ENCODE peak calls at places on chromosomes 16 and 17, in nine cellular contexts. One of them, this sample, is unnamed.

GRCh38 chr17:78580277-78580804 is 3.1 kb upstream of the DNAH17 start:
- DNase-seq in PC-9: no peak
- DNase-seq in WERI-Rb-1: no peak
- DNase-seq in testis: no peak
- DNase-seq in adrenal gland: no peak
- DNase-seq in left ventricle myocardium inferior: no peak
- DNase-seq in heart left ventricle: no peak
- DNase-seq in GM23338: no peak
- DNase-seq in SK-N-SH: no peak
- DNase-seq in this sample: no peak

GRCh38 chr17:79401704-79402075 is 209.2 kb downstream of the RBFOX3 start:
- DNase-seq in PC-9: no peak
- DNase-seq in WERI-Rb-1: no peak
- DNase-seq in testis: no peak
- DNase-seq in adrenal gland: no peak
- DNase-seq in left ventricle myocardium inferior: no peak
- DNase-seq in heart left ventricle: no peak
- DNase-seq in GM23338: no peak
- DNase-seq in SK-N-SH: no peak
- DNase-seq in this sample: no peak

GRCh38 chr17:70796757-70797156 is 627.4 kb downstream of the KCNJ2 start:
- DNase-seq in PC-9: no peak
- DNase-seq in WERI-Rb-1: no peak
- DNase-seq in testis: no peak
- DNase-seq in adrenal gland: no peak
- DNase-seq in left ventricle myocardium inferior: no peak
- DNase-seq in heart left ventricle: no peak
- DNase-seq in GM23338: no peak
- DNase-seq in SK-N-SH: no peak
- DNase-seq in this sample: no peak

GRCh38 chr16:4021070-4021779 is 95.0 kb downstream of the ADCY9 start:
- DNase-seq in PC-9: peak
- DNase-seq in WERI-Rb-1: no peak
- DNase-seq in testis: no peak
- DNase-seq in adrenal gland: no peak
- DNase-seq in left ventricle myocardium inferior: no peak
- DNase-seq in heart left ventricle: no peak
- DNase-seq in GM23338: no peak
- DNase-seq in SK-N-SH: no peak
- DNase-seq in this sample: peak

GRCh38 chr17:75346906-75347305 is 57.7 kb upstream of the SLC25A19 start:
- DNase-seq in PC-9: no peak
- DNase-seq in WERI-Rb-1: peak
- DNase-seq in testis: no peak
- DNase-seq in adrenal gland: no peak
- DNase-seq in left ventricle myocardium inferior: no peak
- DNase-seq in heart left ventricle: no peak
- DNase-seq in GM23338: peak
- DNase-seq in SK-N-SH: no peak
- DNase-seq in this sample: no peak

GRCh38 chr17:71505200-71505599 is 615.6 kb upstream of the SOX9 start:
- DNase-seq in PC-9: no peak
- DNase-seq in WERI-Rb-1: no peak
- DNase-seq in testis: no peak
- DNase-seq in adrenal gland: no peak
- DNase-seq in left ventricle myocardium inferior: no peak
- DNase-seq in heart left ventricle: no peak
- DNase-seq in GM23338: no peak
- DNase-seq in SK-N-SH: no peak
- DNase-seq in this sample: no peak

GRCh38 chr17:75525806-75526554 is 483 bp downstream of the LLGL2 start:
- DNase-seq in PC-9: no peak
- DNase-seq in WERI-Rb-1: peak
- DNase-seq in testis: no peak
- DNase-seq in adrenal gland: no peak
- DNase-seq in left ventricle myocardium inferior: no peak
- DNase-seq in heart left ventricle: no peak
- DNase-seq in GM23338: peak
- DNase-seq in SK-N-SH: peak
- DNase-seq in this sample: no peak

GRCh38 chr17:31493656-31494155 is 102.2 kb downstream of the RAB11FIP4 start:
- DNase-seq in PC-9: no peak
- DNase-seq in WERI-Rb-1: no peak
- DNase-seq in testis: no peak
- DNase-seq in adrenal gland: no peak
- DNase-seq in left ventricle myocardium inferior: no peak
- DNase-seq in heart left ventricle: no peak
- DNase-seq in GM23338: no peak
- DNase-seq in SK-N-SH: no peak
- DNase-seq in this sample: no peak

GRCh38 chr17:72122668-72123495 is 2.1 kb downstream of the SOX9 start:
- DNase-seq in PC-9: no peak
- DNase-seq in WERI-Rb-1: peak
- DNase-seq in testis: peak
- DNase-seq in adrenal gland: peak
- DNase-seq in left ventricle myocardium inferior: peak
- DNase-seq in heart left ventricle: no peak
- DNase-seq in GM23338: peak
- DNase-seq in SK-N-SH: peak
- DNase-seq in this sample: peak

GRCh38 chr16:4015991-4016325 is 100.3 kb downstream of the ADCY9 start:
- DNase-seq in PC-9: no peak
- DNase-seq in WERI-Rb-1: no peak
- DNase-seq in testis: no peak
- DNase-seq in adrenal gland: no peak
- DNase-seq in left ventricle myocardium inferior: no peak
- DNase-seq in heart left ventricle: no peak
- DNase-seq in GM23338: no peak
- DNase-seq in SK-N-SH: no peak
- DNase-seq in this sample: no peak

GRCh38 chr16:46926470-46927225 is 42.5 kb downstream of the GPT2 start:
- DNase-seq in PC-9: no peak
- DNase-seq in WERI-Rb-1: no peak
- DNase-seq in testis: no peak
- DNase-seq in adrenal gland: no peak
- DNase-seq in left ventricle myocardium inferior: no peak
- DNase-seq in heart left ventricle: no peak
- DNase-seq in GM23338: no peak
- DNase-seq in SK-N-SH: no peak
- DNase-seq in this sample: no peak

GRCh38 chr17:50689251-50689650 is 18.5 kb downstream of the ANKRD40 start:
- DNase-seq in PC-9: peak
- DNase-seq in WERI-Rb-1: peak
- DNase-seq in testis: no peak
- DNase-seq in adrenal gland: peak
- DNase-seq in left ventricle myocardium inferior: no peak
- DNase-seq in heart left ventricle: no peak
- DNase-seq in GM23338: no peak
- DNase-seq in SK-N-SH: no peak
- DNase-seq in this sample: no peak

GRCh38 chr16:81608515-81609209 is 164.1 kb downstream of the CMIP start:
- DNase-seq in PC-9: no peak
- DNase-seq in WERI-Rb-1: no peak
- DNase-seq in testis: no peak
- DNase-seq in adrenal gland: peak
- DNase-seq in left ventricle myocardium inferior: no peak
- DNase-seq in heart left ventricle: no peak
- DNase-seq in GM23338: no peak
- DNase-seq in SK-N-SH: no peak
- DNase-seq in this sample: no peak

GRCh38 chr16:55965099-55965498 is 89.9 kb upstream of the CES5A start:
- DNase-seq in PC-9: no peak
- DNase-seq in WERI-Rb-1: no peak
- DNase-seq in testis: no peak
- DNase-seq in adrenal gland: no peak
- DNase-seq in left ventricle myocardium inferior: no peak
- DNase-seq in heart left ventricle: no peak
- DNase-seq in GM23338: no peak
- DNase-seq in SK-N-SH: no peak
- DNase-seq in this sample: no peak

DNA sequence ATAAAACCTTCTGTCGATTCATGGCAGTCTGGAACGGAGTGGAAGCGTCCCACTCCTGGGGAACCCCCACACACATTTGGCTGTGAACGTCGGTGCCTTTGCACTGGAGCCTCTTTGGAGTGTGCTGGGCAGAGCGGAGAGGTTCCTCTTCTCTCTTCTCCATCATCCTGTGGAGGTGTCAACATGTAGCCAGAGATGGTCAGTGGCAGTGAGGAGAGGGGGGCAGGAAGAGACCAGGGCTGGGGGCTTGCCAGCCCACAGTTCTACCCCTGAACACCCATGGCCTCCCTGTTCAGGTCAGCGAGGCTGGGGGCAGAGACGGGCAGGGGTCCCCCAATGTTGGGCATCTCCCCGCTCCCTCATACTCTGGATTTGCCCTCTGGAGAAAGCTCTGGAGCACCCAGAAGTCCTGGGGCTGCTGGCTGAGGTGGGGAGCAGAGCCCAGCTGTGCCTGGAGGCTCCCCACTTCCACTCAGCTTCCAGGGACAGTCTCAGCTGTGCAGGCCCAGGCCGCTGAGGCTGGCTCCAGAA is 223.7 kb downstream of the SEC14L1 start:
- DNase-seq in PC-9: no peak
- DNase-seq in WERI-Rb-1: no peak
- DNase-seq in testis: no peak
- DNase-seq in adrenal gland: no peak
- DNase-seq in left ventricle myocardium inferior: no peak
- DNase-seq in heart left ventricle: no peak
- DNase-seq in GM23338: no peak
- DNase-seq in SK-N-SH: no peak
- DNase-seq in this sample: no peak
- H3K27ac ChIP-seq in PC-9: no peak
- H3K27ac ChIP-seq in WERI-Rb-1: no peak
- H3K27ac ChIP-seq in testis: peak
- H3K27ac ChIP-seq in adrenal gland: peak
- H3K27ac ChIP-seq in left ventricle myocardium inferior: peak
- H3K27ac ChIP-seq in heart left ventricle: no peak
- H3K27ac ChIP-seq in GM23338: no peak
- H3K27ac ChIP-seq in SK-N-SH: peak
- H3K27ac ChIP-seq in this sample: peak

GRCh38 chr17:6427284-6427781 is 7.6 kb downstream of the AIPL1 start:
- DNase-seq in PC-9: no peak
- DNase-seq in WERI-Rb-1: no peak
- DNase-seq in testis: no peak
- DNase-seq in adrenal gland: no peak
- DNase-seq in left ventricle myocardium inferior: no peak
- DNase-seq in heart left ventricle: no peak
- DNase-seq in GM23338: no peak
- DNase-seq in SK-N-SH: no peak
- DNase-seq in this sample: no peak
- TF ChIP-seq CTCF in PC-9: peak
- TF ChIP-seq CTCF in WERI-Rb-1: no peak
- TF ChIP-seq CTCF in testis: no peak
- TF ChIP-seq CTCF in adrenal gland: no peak
- TF ChIP-seq CTCF in left ventricle myocardium inferior: no peak
- TF ChIP-seq CTCF in heart left ventricle: no peak
- TF ChIP-seq CTCF in GM23338: no peak
- TF ChIP-seq CTCF in SK-N-SH: peak
- TF ChIP-seq CTCF in this sample: no peak

GRCh38 chr16:17301593-17302135 is 169.1 kb downstream of the XYLT1 start:
- DNase-seq in PC-9: no peak
- DNase-seq in WERI-Rb-1: no peak
- DNase-seq in testis: no peak
- DNase-seq in adrenal gland: no peak
- DNase-seq in left ventricle myocardium inferior: no peak
- DNase-seq in heart left ventricle: no peak
- DNase-seq in GM23338: no peak
- DNase-seq in SK-N-SH: no peak
- DNase-seq in this sample: no peak

GRCh38 chr16:17302213-17302612 is 168.5 kb downstream of the XYLT1 start:
- DNase-seq in PC-9: no peak
- DNase-seq in WERI-Rb-1: no peak
- DNase-seq in testis: no peak
- DNase-seq in adrenal gland: no peak
- DNase-seq in left ventricle myocardium inferior: no peak
- DNase-seq in heart left ventricle: no peak
- DNase-seq in GM23338: no peak
- DNase-seq in SK-N-SH: no peak
- DNase-seq in this sample: no peak

GRCh38 chr16:17304124-17304813 is 166.5 kb downstream of the XYLT1 start:
- DNase-seq in PC-9: peak
- DNase-seq in WERI-Rb-1: no peak
- DNase-seq in testis: no peak
- DNase-seq in adrenal gland: no peak
- DNase-seq in left ventricle myocardium inferior: no peak
- DNase-seq in heart left ventricle: no peak
- DNase-seq in GM23338: no peak
- DNase-seq in SK-N-SH: no peak
- DNase-seq in this sample: peak

GRCh38 chr16:17302620-17303019 is 168.1 kb downstream of the XYLT1 start:
- DNase-seq in PC-9: no peak
- DNase-seq in WERI-Rb-1: no peak
- DNase-seq in testis: no peak
- DNase-seq in adrenal gland: no peak
- DNase-seq in left ventricle myocardium inferior: no peak
- DNase-seq in heart left ventricle: no peak
- DNase-seq in GM23338: no peak
- DNase-seq in SK-N-SH: no peak
- DNase-seq in this sample: no peak

GRCh38 chr16:17303101-17303500 is 167.7 kb downstream of the XYLT1 start:
- DNase-seq in PC-9: no peak
- DNase-seq in WERI-Rb-1: no peak
- DNase-seq in testis: no peak
- DNase-seq in adrenal gland: no peak
- DNase-seq in left ventricle myocardium inferior: no peak
- DNase-seq in heart left ventricle: no peak
- DNase-seq in GM23338: no peak
- DNase-seq in SK-N-SH: no peak
- DNase-seq in this sample: no peak
- H3K27ac ChIP-seq in PC-9: no peak
- H3K27ac ChIP-seq in WERI-Rb-1: no peak
- H3K27ac ChIP-seq in testis: no peak
- H3K27ac ChIP-seq in adrenal gland: no peak
- H3K27ac ChIP-seq in left ventricle myocardium inferior: no peak
- H3K27ac ChIP-seq in heart left ventricle: no peak
- H3K27ac ChIP-seq in GM23338: no peak
- H3K27ac ChIP-seq in SK-N-SH: no peak
- H3K27ac ChIP-seq in this sample: no peak

DNA sequence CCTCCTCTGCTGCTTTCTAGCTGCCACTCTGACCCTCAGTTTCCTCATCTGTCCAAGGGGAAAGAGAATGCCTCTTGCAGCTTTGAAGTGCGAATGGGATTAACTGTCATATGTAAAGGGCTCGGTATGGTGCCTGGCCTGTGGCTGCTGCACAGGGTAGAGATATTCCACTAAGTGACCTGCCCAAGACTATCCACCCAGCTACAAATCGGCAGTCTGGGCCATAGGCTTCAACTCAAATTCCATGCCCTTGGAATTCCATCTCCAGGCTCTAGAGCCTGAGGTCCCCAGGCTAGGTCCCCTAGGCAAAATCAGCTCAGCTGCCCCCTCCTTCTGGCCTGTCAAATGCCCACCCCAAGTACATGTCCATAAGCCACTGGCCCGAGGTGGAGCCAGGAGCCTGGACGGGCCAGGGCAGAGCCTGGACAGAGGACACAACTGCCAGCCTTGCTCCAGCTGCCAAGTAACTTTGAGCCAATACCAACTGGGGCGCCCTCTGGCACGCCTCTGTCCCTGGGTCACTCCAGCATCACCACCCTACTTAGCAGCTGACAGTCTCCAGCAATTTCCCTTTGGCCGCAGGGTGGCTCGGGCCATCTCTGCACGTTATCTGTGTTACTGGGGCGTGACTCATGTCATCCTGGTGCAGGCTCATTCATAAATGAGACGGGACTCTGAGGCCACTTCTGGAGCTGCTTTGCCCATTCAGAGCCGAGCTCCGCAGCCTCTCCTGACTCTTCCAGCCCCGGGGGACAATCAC is 57.1 kb downstream of the SDK2 start:
- DNase-seq in PC-9: no peak
- DNase-seq in WERI-Rb-1: peak
- DNase-seq in testis: peak
- DNase-seq in adrenal gland: peak
- DNase-seq in left ventricle myocardium inferior: peak
- DNase-seq in heart left ventricle: peak
- DNase-seq in GM23338: no peak
- DNase-seq in SK-N-SH: peak
- DNase-seq in this sample: no peak
- TF ChIP-seq CTCF in PC-9: no peak
- TF ChIP-seq CTCF in WERI-Rb-1: peak
- TF ChIP-seq CTCF in testis: no peak
- TF ChIP-seq CTCF in adrenal gland: no peak
- TF ChIP-seq CTCF in left ventricle myocardium inferior: peak
- TF ChIP-seq CTCF in heart left ventricle: no peak
- TF ChIP-seq CTCF in GM23338: no peak
- TF ChIP-seq CTCF in SK-N-SH: no peak
- TF ChIP-seq CTCF in this sample: no peak

This sample was measured in RWPE1.